ENCODE peak calls at places on chromosomes 4 and X, in ten cellular contexts. One of them, this sample, is unnamed.

GRCh38 chr4:4852591-4853362 is 6.7 kb upstream of the MSX1 start:
- DNase-seq in MCF 10A: peak
- DNase-seq in WTC11: peak
- DNase-seq in HepG2: no peak
- DNase-seq in NCI-H2081: peak
- DNase-seq in G401: no peak
- DNase-seq in activated CD8-positive, alpha-beta memory T cell treated with anti-CD3 and anti-CD28 coated beads, Interleukin-2, amount 50 U/mL, for 48 hours: peak
- DNase-seq in lower leg skin: peak
- DNase-seq in NAMALWA: no peak
- DNase-seq in ascending aorta: peak
- DNase-seq in this sample: no peak

GRCh38 chr4:104436542-104436941 is 58.2 kb downstream of the CXXC4 start:
- DNase-seq in MCF 10A: no peak
- DNase-seq in WTC11: no peak
- DNase-seq in HepG2: no peak
- DNase-seq in NCI-H2081: no peak
- DNase-seq in G401: peak
- DNase-seq in activated CD8-positive, alpha-beta memory T cell treated with anti-CD3 and anti-CD28 coated beads, Interleukin-2, amount 50 U/mL, for 48 hours: no peak
- DNase-seq in lower leg skin: no peak
- DNase-seq in NAMALWA: no peak
- DNase-seq in ascending aorta: no peak
- DNase-seq in this sample: no peak

GRCh38 chrX:115939636-115940160 is 230.8 kb upstream of the AGTR2 start:
- DNase-seq in MCF 10A: no peak
- DNase-seq in WTC11: no peak
- DNase-seq in HepG2: no peak
- DNase-seq in NCI-H2081: no peak
- DNase-seq in G401: no peak
- DNase-seq in activated CD8-positive, alpha-beta memory T cell treated with anti-CD3 and anti-CD28 coated beads, Interleukin-2, amount 50 U/mL, for 48 hours: no peak
- DNase-seq in lower leg skin: no peak
- DNase-seq in NAMALWA: peak
- DNase-seq in ascending aorta: no peak
- DNase-seq in this sample: no peak

GRCh38 chrX:2485460-2485753 is 15.4 kb downstream of the DHRSX start:
- DNase-seq in MCF 10A: no peak
- DNase-seq in WTC11: no peak
- DNase-seq in HepG2: no peak
- DNase-seq in NCI-H2081: no peak
- DNase-seq in G401: no peak
- DNase-seq in activated CD8-positive, alpha-beta memory T cell treated with anti-CD3 and anti-CD28 coated beads, Interleukin-2, amount 50 U/mL, for 48 hours: no peak
- DNase-seq in lower leg skin: no peak
- DNase-seq in NAMALWA: no peak
- DNase-seq in ascending aorta: no peak
- DNase-seq in this sample: no peak

GRCh38 chr4:71992571-71992970 is 39.2 kb upstream of the NPFFR2 start:
- DNase-seq in MCF 10A: no peak
- DNase-seq in WTC11: no peak
- DNase-seq in HepG2: no peak
- DNase-seq in NCI-H2081: no peak
- DNase-seq in G401: no peak
- DNase-seq in activated CD8-positive, alpha-beta memory T cell treated with anti-CD3 and anti-CD28 coated beads, Interleukin-2, amount 50 U/mL, for 48 hours: no peak
- DNase-seq in lower leg skin: no peak
- DNase-seq in NAMALWA: no peak
- DNase-seq in ascending aorta: no peak
- DNase-seq in this sample: no peak

GRCh38 chr4:41613362-41613761 is 75.4 kb downstream of the LIMCH1 start:
- DNase-seq in MCF 10A: no peak
- DNase-seq in WTC11: peak
- DNase-seq in HepG2: no peak
- DNase-seq in NCI-H2081: no peak
- DNase-seq in G401: no peak
- DNase-seq in activated CD8-positive, alpha-beta memory T cell treated with anti-CD3 and anti-CD28 coated beads, Interleukin-2, amount 50 U/mL, for 48 hours: no peak
- DNase-seq in lower leg skin: no peak
- DNase-seq in NAMALWA: no peak
- DNase-seq in ascending aorta: no peak
- DNase-seq in this sample: no peak

GRCh38 chrX:69510137-69510715 is 6.1 kb downstream of the NALF2 start:
- DNase-seq in MCF 10A: no peak
- DNase-seq in WTC11: no peak
- DNase-seq in HepG2: no peak
- DNase-seq in NCI-H2081: no peak
- DNase-seq in G401: no peak
- DNase-seq in activated CD8-positive, alpha-beta memory T cell treated with anti-CD3 and anti-CD28 coated beads, Interleukin-2, amount 50 U/mL, for 48 hours: no peak
- DNase-seq in lower leg skin: no peak
- DNase-seq in NAMALWA: no peak
- DNase-seq in ascending aorta: peak
- DNase-seq in this sample: no peak

GRCh38 chrX:152635941-152636340 is 1.8 kb upstream of the GABRQ start:
- DNase-seq in MCF 10A: peak
- DNase-seq in WTC11: peak
- DNase-seq in HepG2: peak
- DNase-seq in NCI-H2081: peak
- DNase-seq in G401: peak
- DNase-seq in activated CD8-positive, alpha-beta memory T cell treated with anti-CD3 and anti-CD28 coated beads, Interleukin-2, amount 50 U/mL, for 48 hours: no peak
- DNase-seq in lower leg skin: peak
- DNase-seq in NAMALWA: peak
- DNase-seq in ascending aorta: no peak
- DNase-seq in this sample: no peak

GRCh38 chr4:6873792-6874461 is 35.7 kb upstream of the TBC1D14 start:
- DNase-seq in MCF 10A: peak
- DNase-seq in WTC11: peak
- DNase-seq in HepG2: peak
- DNase-seq in NCI-H2081: peak
- DNase-seq in G401: peak
- DNase-seq in activated CD8-positive, alpha-beta memory T cell treated with anti-CD3 and anti-CD28 coated beads, Interleukin-2, amount 50 U/mL, for 48 hours: peak
- DNase-seq in lower leg skin: peak
- DNase-seq in NAMALWA: peak
- DNase-seq in ascending aorta: peak
- DNase-seq in this sample: peak

GRCh38 chr4:117664706-117665444 is 369.4 kb upstream of the NDST3 start:
- DNase-seq in MCF 10A: peak
- DNase-seq in WTC11: no peak
- DNase-seq in HepG2: no peak
- DNase-seq in NCI-H2081: no peak
- DNase-seq in G401: no peak
- DNase-seq in activated CD8-positive, alpha-beta memory T cell treated with anti-CD3 and anti-CD28 coated beads, Interleukin-2, amount 50 U/mL, for 48 hours: no peak
- DNase-seq in lower leg skin: no peak
- DNase-seq in NAMALWA: no peak
- DNase-seq in ascending aorta: no peak
- DNase-seq in this sample: no peak

GRCh38 chr4:144787365-144788263 is 141.7 kb downstream of the HHIP start:
- DNase-seq in MCF 10A: peak
- DNase-seq in WTC11: no peak
- DNase-seq in HepG2: peak
- DNase-seq in NCI-H2081: peak
- DNase-seq in G401: peak
- DNase-seq in activated CD8-positive, alpha-beta memory T cell treated with anti-CD3 and anti-CD28 coated beads, Interleukin-2, amount 50 U/mL, for 48 hours: no peak
- DNase-seq in lower leg skin: no peak
- DNase-seq in NAMALWA: peak
- DNase-seq in ascending aorta: no peak
- DNase-seq in this sample: no peak

GRCh38 chr4:123832173-123833026 is 435.8 kb downstream of the SPRY1 start:
- DNase-seq in MCF 10A: peak
- DNase-seq in WTC11: no peak
- DNase-seq in HepG2: no peak
- DNase-seq in NCI-H2081: no peak
- DNase-seq in G401: peak
- DNase-seq in activated CD8-positive, alpha-beta memory T cell treated with anti-CD3 and anti-CD28 coated beads, Interleukin-2, amount 50 U/mL, for 48 hours: no peak
- DNase-seq in lower leg skin: peak
- DNase-seq in NAMALWA: no peak
- DNase-seq in ascending aorta: peak
- DNase-seq in this sample: no peak

GRCh38 chr4:31929676-31930075 is 1209.5 kb downstream of the PCDH7 start:
- DNase-seq in MCF 10A: peak
- DNase-seq in WTC11: no peak
- DNase-seq in HepG2: no peak
- DNase-seq in NCI-H2081: no peak
- DNase-seq in G401: no peak
- DNase-seq in activated CD8-positive, alpha-beta memory T cell treated with anti-CD3 and anti-CD28 coated beads, Interleukin-2, amount 50 U/mL, for 48 hours: no peak
- DNase-seq in lower leg skin: no peak
- DNase-seq in NAMALWA: no peak
- DNase-seq in ascending aorta: no peak
- DNase-seq in this sample: no peak

GRCh38 chr4:173046818-173047217 is 121.8 kb upstream of the GALNT7 start:
- DNase-seq in MCF 10A: no peak
- DNase-seq in WTC11: no peak
- DNase-seq in HepG2: no peak
- DNase-seq in NCI-H2081: peak
- DNase-seq in G401: peak
- DNase-seq in activated CD8-positive, alpha-beta memory T cell treated with anti-CD3 and anti-CD28 coated beads, Interleukin-2, amount 50 U/mL, for 48 hours: no peak
- DNase-seq in lower leg skin: no peak
- DNase-seq in NAMALWA: no peak
- DNase-seq in ascending aorta: no peak
- DNase-seq in this sample: no peak

GRCh38 chrX:110006826-110007375 is 4.0 kb downstream of the TMEM164 start:
- DNase-seq in MCF 10A: no peak
- DNase-seq in WTC11: no peak
- DNase-seq in HepG2: no peak
- DNase-seq in NCI-H2081: no peak
- DNase-seq in G401: no peak
- DNase-seq in activated CD8-positive, alpha-beta memory T cell treated with anti-CD3 and anti-CD28 coated beads, Interleukin-2, amount 50 U/mL, for 48 hours: no peak
- DNase-seq in lower leg skin: no peak
- DNase-seq in NAMALWA: no peak
- DNase-seq in ascending aorta: no peak
- DNase-seq in this sample: no peak

GRCh38 chr4:51885371-51885770 is 42.4 kb downstream of the DCUN1D4 start:
- DNase-seq in MCF 10A: peak
- DNase-seq in WTC11: no peak
- DNase-seq in HepG2: peak
- DNase-seq in NCI-H2081: no peak
- DNase-seq in G401: peak
- DNase-seq in activated CD8-positive, alpha-beta memory T cell treated with anti-CD3 and anti-CD28 coated beads, Interleukin-2, amount 50 U/mL, for 48 hours: no peak
- DNase-seq in lower leg skin: no peak
- DNase-seq in NAMALWA: peak
- DNase-seq in ascending aorta: no peak
- DNase-seq in this sample: no peak

GRCh38 chrX:118968031-118968430 is 6.4 kb upstream of the LONRF3 start:
- DNase-seq in MCF 10A: peak
- DNase-seq in WTC11: no peak
- DNase-seq in HepG2: no peak
- DNase-seq in NCI-H2081: no peak
- DNase-seq in G401: peak
- DNase-seq in activated CD8-positive, alpha-beta memory T cell treated with anti-CD3 and anti-CD28 coated beads, Interleukin-2, amount 50 U/mL, for 48 hours: no peak
- DNase-seq in lower leg skin: no peak
- DNase-seq in NAMALWA: no peak
- DNase-seq in ascending aorta: no peak
- DNase-seq in this sample: no peak

GRCh38 chrX:153925739-153926593 is at the start of gene ARHGAP4:
- DNase-seq in MCF 10A: no peak
- DNase-seq in WTC11: peak
- DNase-seq in HepG2: no peak
- DNase-seq in NCI-H2081: no peak
- DNase-seq in G401: no peak
- DNase-seq in activated CD8-positive, alpha-beta memory T cell treated with anti-CD3 and anti-CD28 coated beads, Interleukin-2, amount 50 U/mL, for 48 hours: peak
- DNase-seq in lower leg skin: no peak
- DNase-seq in NAMALWA: peak
- DNase-seq in ascending aorta: no peak
- DNase-seq in this sample: no peak

GRCh38 chr4:47071863-47072441 is 40.6 kb downstream of the GABRB1 start:
- DNase-seq in MCF 10A: peak
- DNase-seq in WTC11: no peak
- DNase-seq in HepG2: no peak
- DNase-seq in NCI-H2081: no peak
- DNase-seq in G401: no peak
- DNase-seq in activated CD8-positive, alpha-beta memory T cell treated with anti-CD3 and anti-CD28 coated beads, Interleukin-2, amount 50 U/mL, for 48 hours: no peak
- DNase-seq in lower leg skin: no peak
- DNase-seq in NAMALWA: no peak
- DNase-seq in ascending aorta: no peak
- DNase-seq in this sample: no peak

GRCh38 chr4:168097161-168097560 is 4.8 kb downstream of the ANXA10 start:
- DNase-seq in MCF 10A: no peak
- DNase-seq in WTC11: no peak
- DNase-seq in HepG2: no peak
- DNase-seq in NCI-H2081: no peak
- DNase-seq in G401: no peak
- DNase-seq in activated CD8-positive, alpha-beta memory T cell treated with anti-CD3 and anti-CD28 coated beads, Interleukin-2, amount 50 U/mL, for 48 hours: no peak
- DNase-seq in lower leg skin: no peak
- DNase-seq in NAMALWA: no peak
- DNase-seq in ascending aorta: no peak
- DNase-seq in this sample: no peak

GRCh38 chrX:113330416-113330815 is 489.8 kb upstream of the AMOT start:
- DNase-seq in MCF 10A: no peak
- DNase-seq in WTC11: no peak
- DNase-seq in HepG2: no peak
- DNase-seq in NCI-H2081: no peak
- DNase-seq in G401: no peak
- DNase-seq in activated CD8-positive, alpha-beta memory T cell treated with anti-CD3 and anti-CD28 coated beads, Interleukin-2, amount 50 U/mL, for 48 hours: no peak
- DNase-seq in lower leg skin: no peak
- DNase-seq in NAMALWA: no peak
- DNase-seq in ascending aorta: no peak
- DNase-seq in this sample: no peak